ENCODE peak calls at places on chromosomes 4 and X, in eight cellular contexts. D is H9; V is GM23248; U is AG09309; C is AG08395; Y is stimulated activated CD8-positive, alpha-beta memory T cell treated with anti-CD3 and anti-CD28 coated beads, Interleukin-7, amount 100 ng/mL, for 1 hour; S is NCI-H2171 treated with DMSO at 0.1 percent for 48 hours; H is ACHN. L is an unnamed sample.
A peak's percentile ranks its signal among the peaks of the same experiment; 100 is the strongest.

GRCh38 chr4:71231073-71231752 is 107.6 kb upstream of the SLC4A4 start:
- DNase-seq in D (no peak), V (peak; percentile 67), U (peak; percentile 65), C (peak; percentile 81), Y (no peak), S (peak; percentile 71), H (peak; percentile 90), L (peak; percentile 39)

GRCh38 chr4:71262161-71262560 is 76.7 kb upstream of the SLC4A4 start:
- DNase-seq in D (no peak), V (no peak), U (peak; percentile 61), C (no peak), Y (no peak), S (no peak), H (no peak), L (no peak)

GRCh38 chr4:110514889-110515479 is 39.0 kb downstream of the ENPEP start:
- DNase-seq in D (no peak), V (peak; percentile 61), U (no peak), C (peak; percentile 39), Y (no peak), S (peak; percentile 5), H (peak; percentile 62), L (peak; percentile 8)

GRCh38 chrX:117291760-117292159 is 824.9 kb downstream of the KLHL13 start:
- DNase-seq in D (no peak), V (no peak), U (no peak), C (no peak), Y (no peak), S (no peak), H (no peak), L (no peak)

GRCh38 chr4:1513936-1514483 is 107.8 kb upstream of the NKX1-1 start:
- DNase-seq in D (no peak), V (no peak), U (no peak), C (no peak), Y (no peak), S (no peak), H (no peak), L (no peak)

GRCh38 chr4:26023191-26023972 is 109.4 kb downstream of the SMIM20 start:
- DNase-seq in D (no peak), V (peak; percentile 81), U (no peak), C (peak; percentile 51), Y (no peak), S (no peak), H (no peak), L (peak; percentile 29)

GRCh38 chrX:12996934-12997435 is 22.1 kb downstream of the TMSB4X start:
- DNase-seq in D (no peak), V (no peak), U (no peak), C (no peak), Y (no peak), S (no peak), H (no peak), L (no peak)

GRCh38 chrX:74452199-74452481 is 30.8 kb downstream of the SLC16A2 start:
- DNase-seq in D (no peak), V (no peak), U (no peak), C (no peak), Y (no peak), S (no peak), H (no peak), L (no peak)

GRCh38 chr4:166075599-166075998 is 202.6 kb downstream of the TLL1 start:
- DNase-seq in D (no peak), V (no peak), U (no peak), C (no peak), Y (no peak), S (no peak), H (no peak), L (no peak)

GRCh38 chr4:17058506-17058905 is 160.1 kb upstream of the LDB2 start:
- DNase-seq in D (no peak), V (peak; percentile 89), U (no peak), C (peak; percentile 59), Y (no peak), S (no peak), H (no peak), L (peak; percentile 67)

GRCh38 chr4:141464366-141464765 is 172.0 kb upstream of the IL15 start:
- DNase-seq in D (no peak), V (no peak), U (no peak), C (no peak), Y (no peak), S (no peak), H (no peak), L (no peak)

GRCh38 chrX:18664947-18665346 is 7.0 kb downstream of the RS1 start:
- DNase-seq in D (peak; percentile 59), V (no peak), U (no peak), C (no peak), Y (no peak), S (no peak), H (no peak), L (no peak)

GRCh38 chrX:72716766-72717165 is 2.7 kb upstream of the PHKA1 start:
- DNase-seq in D (no peak), V (no peak), U (no peak), C (no peak), Y (no peak), S (no peak), H (no peak), L (peak; percentile 11)

GRCh38 chr4:148016063-148016637 is 284.3 kb downstream of the ARHGAP10 start:
- DNase-seq in D (no peak), V (no peak), U (no peak), C (no peak), Y (no peak), S (no peak), H (no peak), L (no peak)

GRCh38 chr4:183984561-183984960 is 79.5 kb downstream of the STOX2 start:
- DNase-seq in D (no peak), V (no peak), U (no peak), C (no peak), Y (no peak), S (no peak), H (no peak), L (no peak)

GRCh38 chr4:169045862-169046584 is 36.0 kb upstream of the CBR4 start:
- DNase-seq in D (peak; percentile 52), V (no peak), U (no peak), C (no peak), Y (no peak), S (no peak), H (no peak), L (no peak)

GRCh38 chrX:29787666-29788065 is 427.7 kb upstream of the MAGEB2 start:
- DNase-seq in D (no peak), V (no peak), U (no peak), C (no peak), Y (no peak), S (no peak), H (no peak), L (peak; percentile 40)

GRCh38 chr4:186684889-186685309 is 38.8 kb downstream of the FAT1 start:
- DNase-seq in D (no peak), V (no peak), U (no peak), C (no peak), Y (no peak), S (no peak), H (no peak), L (no peak)

GRCh38 chr4:150302553-150302952 is 224.3 kb downstream of the DCLK2 start:
- DNase-seq in D (no peak), V (peak; percentile 94), U (peak; percentile 90), C (peak; percentile 79), Y (no peak), S (no peak), H (peak; percentile 89), L (peak; percentile 94)

GRCh38 chrX:110432066-110432465 is 73.4 kb downstream of the RTL9 start:
- DNase-seq in D (no peak), V (no peak), U (no peak), C (no peak), Y (no peak), S (peak; percentile 45), H (no peak), L (no peak)

GRCh38 chr4:110629214-110629754 is 6.4 kb upstream of the PITX2 start:
- DNase-seq in D (peak; percentile 56), V (no peak), U (no peak), C (no peak), Y (no peak), S (no peak), H (no peak), L (no peak)

GRCh38 chr4:4417886-4418285 is 31.0 kb downstream of the NSG1 start:
- DNase-seq in D (peak; percentile 24), V (no peak), U (no peak), C (no peak), Y (no peak), S (peak; percentile 50), H (no peak), L (no peak)

GRCh38 chr4:101865501-101866062 is 75.1 kb downstream of the BANK1 start:
- DNase-seq in D (no peak), V (peak; percentile 65), U (no peak), C (peak; percentile 36), Y (no peak), S (no peak), H (no peak), L (peak; percentile 5)

GRCh38 chr4:95268819-95269565 is 279.8 kb downstream of the UNC5C start:
- DNase-seq in D (no peak), V (no peak), U (no peak), C (no peak), Y (no peak), S (peak; percentile 32), H (no peak), L (no peak)

GRCh38 chr4:14887842-14888433 is 114.3 kb upstream of the CPEB2 start:
- DNase-seq in D (no peak), V (no peak), U (no peak), C (no peak), Y (no peak), S (no peak), H (no peak), L (no peak)

GRCh38 chrX:13620202-13620601 is 32.7 kb upstream of the TCEANC start:
- DNase-seq in D (no peak), V (no peak), U (no peak), C (no peak), Y (no peak), S (no peak), H (no peak), L (no peak)

GRCh38 chr4:145216532-145216931 is 36.1 kb upstream of the OTUD4 start:
- DNase-seq in D (no peak), V (peak; percentile 62), U (peak; percentile 13), C (peak; percentile 28), Y (no peak), S (peak; percentile 7), H (peak; percentile 23), L (peak; percentile 37)

GRCh38 chrX:83416273-83416672 is 91.8 kb upstream of the POU3F4 start:
- DNase-seq in D (no peak), V (peak; percentile 6), U (no peak), C (no peak), Y (no peak), S (no peak), H (peak; percentile 13), L (no peak)

L was measured in fibroblast of gingiva.